ENCODE peak calls at places on chromosomes 2 and 18, in five cellular contexts. One of them, this sample, is unnamed.
A peak's percentile ranks its signal among the peaks of the same experiment; 100 is the strongest.

GRCh38 chr18:73948497-73948896 is 199.1 kb downstream of the FBXO15 start:
- DNase-seq in H1: no peak
- DNase-seq in GM12878: no peak
- DNase-seq in K562: no peak
- DNase-seq in HepG2: no peak
- DNase-seq in this sample: no peak

GRCh38 chr18:79609841-79610281 is 69.7 kb upstream of the CTDP1 start:
- DNase-seq in K562: no peak
- DNase-seq in H1: peak; percentile 40
- DNase-seq in GM12878: no peak
- DNase-seq in HepG2: no peak
- DNase-seq in this sample: no peak

GRCh38 chr2:46877619-46878113 is 37.9 kb downstream of the MCFD2 start:
- DNase-seq in H1: no peak
- DNase-seq in HepG2: no peak
- DNase-seq in GM12878: no peak
- DNase-seq in K562: no peak
- DNase-seq in this sample: no peak

GRCh38 chr18:8519102-8519501 is 90.1 kb upstream of the RAB12 start:
- DNase-seq in K562: no peak
- DNase-seq in HepG2: no peak
- DNase-seq in GM12878: no peak
- DNase-seq in H1: no peak
- DNase-seq in this sample: no peak

GRCh38 chr2:169452080-169452479 is 27.2 kb upstream of the BBS5 start:
- DNase-seq in HepG2: peak; percentile 61
- DNase-seq in GM12878: no peak
- DNase-seq in H1: no peak
- DNase-seq in K562: peak; percentile 56
- DNase-seq in this sample: peak; percentile 52

GRCh38 chr2:134500211-134500935 is 218.4 kb downstream of the TMEM163 start:
- DNase-seq in GM12878: no peak
- DNase-seq in K562: no peak
- DNase-seq in H1: no peak
- DNase-seq in HepG2: no peak
- DNase-seq in this sample: no peak

GRCh38 chr2:132670104-132670960 is at the start of gene LYPD1:
- DNase-seq in H1: peak; percentile 66
- DNase-seq in GM12878: no peak
- DNase-seq in K562: no peak
- DNase-seq in HepG2: no peak
- DNase-seq in this sample: peak; percentile 51

GRCh38 chr2:7034313-7034712 is 117.1 kb downstream of the RNF144A start:
- DNase-seq in K562: no peak
- DNase-seq in H1: no peak
- DNase-seq in HepG2: peak; percentile 13
- DNase-seq in GM12878: no peak
- DNase-seq in this sample: peak; percentile 70

GRCh38 chr2:237270556-237270955 is 143.4 kb downstream of the COL6A3 start:
- DNase-seq in GM12878: no peak
- DNase-seq in H1: no peak
- DNase-seq in K562: no peak
- DNase-seq in HepG2: no peak
- DNase-seq in this sample: no peak

GRCh38 chr2:28356095-28356911 is 36.4 kb upstream of the FOSL2 start:
- DNase-seq in K562: peak; percentile 59
- DNase-seq in HepG2: no peak
- DNase-seq in GM12878: no peak
- DNase-seq in H1: no peak
- DNase-seq in this sample: peak; percentile 90
- TF ChIP-seq CHD2 in K562: no peak
- TF ChIP-seq CHD2 in HepG2: no peak
- TF ChIP-seq CHD2 in GM12878: no peak
- TF ChIP-seq CHD2 in H1: no peak
- TF ChIP-seq CHD2 in this sample: peak; percentile 51

GRCh38 chr2:205924676-205925075 is 161.3 kb downstream of the INO80D start:
- DNase-seq in K562: no peak
- DNase-seq in HepG2: no peak
- DNase-seq in GM12878: no peak
- DNase-seq in H1: no peak
- DNase-seq in this sample: no peak

GRCh38 chr2:205930209-205930608 is 155.8 kb downstream of the INO80D start:
- DNase-seq in GM12878: no peak
- DNase-seq in H1: no peak
- DNase-seq in HepG2: no peak
- DNase-seq in K562: no peak
- DNase-seq in this sample: no peak

GRCh38 chr2:205931388-205931787 is 154.6 kb downstream of the INO80D start:
- DNase-seq in HepG2: no peak
- DNase-seq in H1: no peak
- DNase-seq in K562: peak; percentile 11
- DNase-seq in GM12878: no peak
- DNase-seq in this sample: no peak

GRCh38 chr2:205929445-205930027 is 156.4 kb downstream of the INO80D start:
- DNase-seq in H1: no peak
- DNase-seq in HepG2: peak; percentile 74
- DNase-seq in GM12878: no peak
- DNase-seq in K562: no peak
- DNase-seq in this sample: no peak

GRCh38 chr2:205925373-205926337 is 160.3 kb downstream of the INO80D start:
- DNase-seq in HepG2: peak; percentile 38
- DNase-seq in GM12878: no peak
- DNase-seq in K562: peak; percentile 71
- DNase-seq in H1: peak; percentile 96
- DNase-seq in this sample: peak; percentile 88
- TF ChIP-seq JUND in HepG2: no peak
- TF ChIP-seq JUND in GM12878: no peak
- TF ChIP-seq JUND in K562: no peak
- TF ChIP-seq JUND in H1: no peak
- TF ChIP-seq JUND in this sample: no peak

DNA sequence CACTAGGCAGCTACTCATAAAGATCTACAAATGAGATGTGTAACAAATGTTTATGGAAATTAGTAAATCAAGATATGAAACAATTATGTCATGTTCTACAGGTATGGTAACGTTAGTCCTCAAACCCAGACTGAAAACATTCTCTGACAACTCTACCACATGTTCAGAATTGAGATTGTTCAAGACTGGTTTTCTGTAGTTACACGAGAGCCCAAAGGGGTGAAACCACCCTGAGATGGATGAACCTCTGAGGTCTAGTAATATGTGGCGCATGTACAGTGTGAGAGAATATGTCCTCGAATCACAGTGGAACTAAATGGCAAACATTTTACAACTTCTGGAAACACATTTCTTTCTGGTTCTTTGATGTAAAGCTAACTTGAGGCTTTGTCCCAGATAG is 614.3 kb downstream of the ZEB2 start:
- DNase-seq in HepG2: no peak
- DNase-seq in K562: no peak
- DNase-seq in GM12878: no peak
- DNase-seq in H1: no peak
- DNase-seq in this sample: no peak
- TF ChIP-seq CHD2 in HepG2: no peak
- TF ChIP-seq CHD2 in K562: no peak
- TF ChIP-seq CHD2 in GM12878: no peak
- TF ChIP-seq CHD2 in H1: no peak
- TF ChIP-seq CHD2 in this sample: no peak

GRCh38 chr2:67304300-67304890 is 92.7 kb upstream of the ETAA1 start:
- DNase-seq in HepG2: no peak
- DNase-seq in GM12878: no peak
- DNase-seq in K562: no peak
- DNase-seq in H1: no peak
- DNase-seq in this sample: no peak
- TF ChIP-seq JUND in HepG2: no peak
- TF ChIP-seq JUND in GM12878: no peak
- TF ChIP-seq JUND in K562: no peak
- TF ChIP-seq JUND in H1: no peak
- TF ChIP-seq JUND in this sample: no peak

DNA sequence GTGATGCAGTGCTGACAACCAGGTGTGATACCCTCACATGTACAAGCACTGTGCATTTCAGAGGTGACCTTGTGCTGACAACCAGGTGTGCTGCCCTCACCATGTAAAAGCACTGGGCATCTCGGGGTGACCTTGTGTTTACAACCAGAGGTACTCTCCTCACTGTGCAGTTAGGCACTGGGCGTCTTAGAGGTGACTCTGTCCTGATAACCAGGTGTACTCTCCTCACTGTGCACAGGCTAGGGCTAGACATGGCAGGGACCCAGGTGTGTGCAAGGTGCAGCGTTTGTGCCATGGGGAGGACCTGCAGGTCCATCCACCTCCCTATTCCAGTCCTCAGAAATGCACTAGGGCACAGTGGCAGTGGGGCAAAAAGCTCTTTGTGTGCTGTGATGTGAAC is 8.5 kb upstream of the ALKAL2 start:
- DNase-seq in HepG2: no peak
- DNase-seq in H1: no peak
- DNase-seq in K562: no peak
- DNase-seq in GM12878: no peak
- DNase-seq in this sample: no peak
- TF ChIP-seq CHD2 in HepG2: no peak
- TF ChIP-seq CHD2 in H1: no peak
- TF ChIP-seq CHD2 in K562: no peak
- TF ChIP-seq CHD2 in GM12878: no peak
- TF ChIP-seq CHD2 in this sample: no peak

GRCh38 chr2:229071292-229071976 is 199.7 kb downstream of the PID1 start:
- DNase-seq in GM12878: no peak
- DNase-seq in H1: no peak
- DNase-seq in K562: no peak
- DNase-seq in HepG2: no peak
- DNase-seq in this sample: no peak
- TF ChIP-seq JUND in GM12878: no peak
- TF ChIP-seq JUND in H1: no peak
- TF ChIP-seq JUND in K562: no peak
- TF ChIP-seq JUND in HepG2: no peak
- TF ChIP-seq JUND in this sample: no peak

DNA sequence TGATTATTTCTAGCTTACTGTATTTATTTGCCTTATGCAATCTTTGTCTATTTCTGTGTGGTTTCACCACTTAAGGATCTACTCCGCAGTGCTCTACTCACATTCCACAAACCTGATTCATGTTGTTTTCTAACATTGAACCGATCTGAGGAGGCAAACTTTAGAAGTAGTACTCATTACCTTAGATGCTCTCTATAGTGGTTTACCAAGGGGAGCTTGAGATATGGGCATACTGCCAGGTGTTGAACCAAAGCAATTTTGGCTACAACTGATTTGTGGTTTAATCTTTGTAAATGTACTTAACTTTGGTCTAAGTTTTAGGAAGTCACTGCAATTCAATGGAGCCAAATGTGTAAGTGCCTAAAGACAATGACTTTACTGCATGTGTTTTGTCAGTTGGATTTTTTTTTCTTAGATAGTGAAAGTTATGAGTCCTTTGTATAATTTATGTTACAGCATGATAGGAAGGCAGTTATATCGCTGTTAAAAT is 50.1 kb downstream of the MAP2 start:
- DNase-seq in HepG2: peak; percentile 24
- DNase-seq in GM12878: no peak
- DNase-seq in H1: no peak
- DNase-seq in K562: no peak
- DNase-seq in this sample: no peak
- TF ChIP-seq CHD2 in HepG2: no peak
- TF ChIP-seq CHD2 in GM12878: no peak
- TF ChIP-seq CHD2 in H1: no peak
- TF ChIP-seq CHD2 in K562: no peak
- TF ChIP-seq CHD2 in this sample: no peak

GRCh38 chr2:64922482-64923384 is 66.5 kb upstream of the SLC1A4 start:
- DNase-seq in HepG2: peak; percentile 88
- DNase-seq in H1: no peak
- DNase-seq in K562: no peak
- DNase-seq in GM12878: no peak
- DNase-seq in this sample: no peak
- TF ChIP-seq JUND in HepG2: peak; percentile 54
- TF ChIP-seq JUND in H1: no peak
- TF ChIP-seq JUND in K562: no peak
- TF ChIP-seq JUND in GM12878: no peak
- TF ChIP-seq JUND in this sample: no peak

This sample was measured in SK-N-SH.